ENCODE peak calls at places on chromosomes 5 and 9, in seven cellular contexts. X, F, W, N, V, T and Z are unnamed samples.
A peak's percentile ranks its signal among the peaks of the same experiment; 100 is the strongest.

GRCh38 chr9:32378496-32378895 is 5.9 kb upstream of the ACO1 start:
- DNase-seq in X (peak; percentile 81), F (peak; percentile 85), W (peak; percentile 86), N (peak; percentile 57), V (peak; percentile 45), T (no peak), Z (peak; percentile 52)

GRCh38 chr9:125332527-125332926 is 70.9 kb downstream of the GAPVD1 start:
- DNase-seq in X (no peak), F (no peak), W (no peak), N (no peak), V (no peak), T (no peak), Z (no peak)

GRCh38 chr5:95838552-95838951 is 16.0 kb upstream of the GLRX start:
- DNase-seq in X (no peak), F (no peak), W (no peak), N (no peak), V (no peak), T (no peak), Z (no peak)

GRCh38 chr9:22117511-22118388 is 108.6 kb upstream of the CDKN2B start:
- DNase-seq in X (peak; percentile 83), F (peak; percentile 66), W (peak; percentile 70), N (no peak), V (no peak), T (no peak), Z (peak; percentile 55)

GRCh38 chr9:38066907-38067610 is 2.0 kb downstream of the SHB start:
- DNase-seq in X (no peak), F (no peak), W (peak; percentile 51), N (no peak), V (no peak), T (no peak), Z (no peak)

GRCh38 chr9:120583958-120584369 is 4.0 kb upstream of the CDK5RAP2 start:
- DNase-seq in X (peak; percentile 93), F (peak; percentile 54), W (peak; percentile 88), N (no peak), V (no peak), T (no peak), Z (peak; percentile 37)

GRCh38 chr9:76717611-76718010 is 46.6 kb upstream of the PCA3 start:
- DNase-seq in X (peak; percentile 4), F (no peak), W (no peak), N (no peak), V (no peak), T (no peak), Z (no peak)

GRCh38 chr5:118603278-118603677 is 385.1 kb downstream of the DTWD2 start:
- DNase-seq in X (no peak), F (no peak), W (no peak), N (no peak), V (no peak), T (no peak), Z (no peak)

GRCh38 chr5:125595095-125595494 is 828.1 kb upstream of the GRAMD2B start:
- DNase-seq in X (peak; percentile 82), F (peak; percentile 76), W (no peak), N (no peak), V (no peak), T (no peak), Z (no peak)

GRCh38 chr5:21181726-21182125 is 1193.7 kb upstream of the CDH18 start:
- DNase-seq in X (no peak), F (peak; percentile 1), W (no peak), N (no peak), V (no peak), T (no peak), Z (no peak)

GRCh38 chr5:65480306-65480865 is 1.3 kb downstream of the ADAMTS6 start:
- DNase-seq in X (peak; percentile 93), F (peak; percentile 84), W (peak; percentile 39), N (no peak), V (no peak), T (no peak), Z (no peak)

GRCh38 chr9:91101598-91102168 is 260.0 kb downstream of the AUH start:
- DNase-seq in X (no peak), F (no peak), W (peak; percentile 45), N (no peak), V (peak; percentile 46), T (no peak), Z (no peak)

GRCh38 chr9:89342948-89343347 is 24.6 kb downstream of the SECISBP2 start:
- DNase-seq in X (peak; percentile 26), F (peak; percentile 14), W (peak; percentile 15), N (no peak), V (no peak), T (no peak), Z (no peak)

GRCh38 chr5:66864240-66864884 is 268.2 kb downstream of the MAST4 start:
- DNase-seq in X (peak; percentile 47), F (peak; percentile 22), W (peak; percentile 64), N (no peak), V (peak; percentile 76), T (no peak), Z (no peak)

GRCh38 chr5:40321514-40321913 is 358.2 kb upstream of the PTGER4 start:
- DNase-seq in X (no peak), F (no peak), W (no peak), N (no peak), V (no peak), T (no peak), Z (no peak)

GRCh38 chr5:40317023-40317422 is 362.7 kb upstream of the PTGER4 start:
- DNase-seq in X (no peak), F (no peak), W (no peak), N (no peak), V (no peak), T (no peak), Z (no peak)

GRCh38 chr5:40318378-40318777 is 361.3 kb upstream of the PTGER4 start:
- DNase-seq in X (no peak), F (no peak), W (no peak), N (no peak), V (no peak), T (no peak), Z (no peak)
- H3K23ac ChIP-seq in X (no peak overlapping the region), F (no peak overlapping the region), W (no peak overlapping the region), N (no peak overlapping the region), V (no peak overlapping the region), T (no peak overlapping the region), Z (no peak overlapping the region)

DNA sequence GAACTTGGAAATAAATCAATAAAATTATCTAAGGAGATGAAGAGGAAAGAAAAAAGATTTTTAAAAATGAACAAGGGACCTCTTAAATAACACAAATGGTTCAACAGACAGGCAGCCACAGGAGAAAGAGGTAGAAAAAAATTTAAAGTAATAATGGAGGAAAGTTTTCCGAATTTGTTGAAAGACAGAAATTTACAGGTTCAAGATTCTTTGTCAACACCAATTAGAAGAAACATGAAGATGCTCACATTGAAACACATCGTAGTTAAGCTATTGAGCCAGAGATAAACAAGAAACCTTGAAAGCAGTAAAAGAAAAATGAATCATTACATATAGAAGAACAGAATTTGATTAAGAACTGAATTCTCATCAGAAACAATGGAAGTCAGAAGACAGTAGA is 68.7 kb upstream of the OSMR start:
- DNase-seq in X (no peak), F (no peak), W (no peak), N (no peak), V (no peak), T (no peak), Z (no peak)
- H2BK120ac ChIP-seq in X (no peak overlapping the region), F (no peak overlapping the region), W (no peak overlapping the region), N (no peak overlapping the region), V (no peak overlapping the region), T (no peak overlapping the region), Z (no peak overlapping the region)

GRCh38 chr5:176574297-176574591 is 25.1 kb downstream of the CDHR2 start:
- DNase-seq in X (no peak), F (no peak), W (no peak), N (no peak), V (no peak), T (no peak), Z (no peak)

GRCh38 chr5:176577312-176578176 is 28.4 kb downstream of the CDHR2 start:
- DNase-seq in X (no peak), F (no peak), W (no peak), N (no peak), V (no peak), T (no peak), Z (no peak)

GRCh38 chr5:176575066-176575465 is 25.9 kb downstream of the CDHR2 start:
- DNase-seq in X (no peak), F (no peak), W (no peak), N (no peak), V (no peak), T (no peak), Z (no peak)

GRCh38 chr5:176573564-176574296 is 24.6 kb downstream of the CDHR2 start:
- DNase-seq in X (peak; percentile 32), F (peak; percentile 60), W (peak; percentile 60), N (peak; percentile 57), V (peak; percentile 16), T (no peak), Z (peak; percentile 80)

DNA sequence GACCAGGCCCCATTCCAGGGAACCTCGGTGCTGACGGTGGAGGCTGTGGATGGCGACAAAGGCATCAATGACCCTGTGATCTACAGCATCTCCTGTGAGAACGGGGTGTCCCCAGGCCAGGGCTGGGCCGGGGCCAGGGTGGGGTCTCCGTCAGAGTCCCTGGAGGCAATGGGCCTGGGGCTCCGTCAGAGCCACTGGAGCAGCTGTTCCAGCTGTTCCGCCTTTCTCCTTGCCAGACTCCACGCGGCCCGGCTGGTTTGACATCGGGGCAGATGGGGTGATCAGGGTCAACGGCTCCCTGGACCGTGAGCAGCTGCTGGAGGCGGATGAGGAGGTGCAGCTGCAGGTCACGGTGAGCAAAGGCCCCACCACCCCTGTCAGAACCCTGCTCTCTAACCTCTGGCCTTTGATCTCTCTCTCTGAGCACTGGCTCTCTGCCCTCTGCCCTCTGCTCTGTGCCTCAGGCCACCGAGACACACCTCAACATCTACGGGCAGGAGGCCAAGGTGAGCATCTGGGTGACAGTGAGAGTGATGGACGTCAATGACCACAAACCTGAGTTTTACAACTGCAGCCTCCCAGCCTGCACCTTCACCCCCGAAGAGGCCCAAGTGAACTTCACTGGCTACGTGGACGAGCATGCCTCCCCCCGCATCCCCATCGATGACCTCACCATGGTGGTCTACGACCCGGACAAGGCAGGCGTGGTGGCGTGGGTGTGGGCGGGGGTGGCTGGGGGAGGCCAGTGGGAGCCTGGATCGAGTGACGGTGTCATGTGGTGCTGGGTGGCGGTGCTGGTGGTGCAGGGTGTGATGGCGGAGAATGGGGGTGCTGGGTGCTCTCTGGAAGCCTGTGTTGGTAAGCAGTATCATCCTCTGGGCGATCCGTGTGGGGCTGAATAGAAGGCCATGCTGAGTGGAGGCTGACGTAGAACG is 26.6 kb downstream of the CDHR2 start:
- DNase-seq in X (no peak), F (no peak), W (no peak), N (no peak), V (no peak), T (no peak), Z (no peak)
- H3K23ac ChIP-seq in X (no peak overlapping the region), F (no peak overlapping the region), W (no peak overlapping the region), N (peak overlapping the region; percentile 47), V (no peak overlapping the region), T (no peak overlapping the region), Z (no peak overlapping the region)

GRCh38 chr9:15248596-15248995 is 58.4 kb downstream of the TTC39B start:
- DNase-seq in X (no peak), F (no peak), W (no peak), N (no peak), V (no peak), T (no peak), Z (no peak)
- H2BK120ac ChIP-seq in X (peak overlapping the region; percentile 61), F (no peak overlapping the region), W (no peak overlapping the region), N (no peak overlapping the region), V (no peak overlapping the region), T (no peak overlapping the region), Z (no peak overlapping the region)